ENCODE peak calls at places on chromosomes 12 and 14, in ten cellular contexts. C is adrenal gland; U is ELR; V is activated CD4-positive, alpha-beta T cell treated with anti-CD3 and anti-CD28 coated beads for 1 hour; L is NCI-H748 treated with DMSO at 0.1 percent for 48 hours; K is psoas muscle; A is Karpas-422; M is NCI-H2029 treated with DMSO at 0.1 percent for 48 hours; D is amniotic stem cell; S is stimulated activated CD4-positive, alpha-beta T cell treated with anti-CD3 and anti-CD28 coated beads, Interleukin-4, amount 100 ng/mL, for 48 hours. W is an unnamed sample.

GRCh38 chr12:52198454-52199215 is 6.8 kb upstream of the KRT80 start:
- DNase-seq in C (no peak), U (no peak), V (no peak), L (peak), K (peak), A (no peak), M (no peak), D (no peak), S (no peak), W (no peak)

GRCh38 chr12:75933136-75933535 is 98.4 kb downstream of the PHLDA1 start:
- DNase-seq in C (no peak), U (peak), V (no peak), L (no peak), K (no peak), A (no peak), M (no peak), D (no peak), S (no peak), W (no peak)

GRCh38 chr12:33825986-33826602 is 196.2 kb upstream of the ALG10 start:
- DNase-seq in C (no peak), U (no peak), V (no peak), L (peak), K (no peak), A (no peak), M (no peak), D (no peak), S (no peak), W (no peak)

GRCh38 chr14:83827383-83827782 is 1702.6 kb upstream of the FLRT2 start:
- DNase-seq in C (no peak), U (no peak), V (no peak), L (no peak), K (no peak), A (no peak), M (no peak), D (no peak), S (no peak), W (no peak)

GRCh38 chr14:71956920-71957563 is 24.8 kb downstream of the RGS6 start:
- DNase-seq in C (no peak), U (no peak), V (no peak), L (no peak), K (no peak), A (no peak), M (no peak), D (no peak), S (no peak), W (no peak)

GRCh38 chr14:55782166-55782565 is 202.2 kb downstream of the KTN1 start:
- DNase-seq in C (no peak), U (no peak), V (no peak), L (no peak), K (no peak), A (no peak), M (no peak), D (no peak), S (no peak), W (no peak)

GRCh38 chr12:78431931-78432330 is 432.6 kb upstream of the SYT1 start:
- DNase-seq in C (no peak), U (peak), V (no peak), L (no peak), K (no peak), A (no peak), M (no peak), D (no peak), S (no peak), W (no peak)

GRCh38 chr14:104563742-104564615 is 15.6 kb upstream of the C14orf180 start:
- DNase-seq in C (peak), U (peak), V (peak), L (peak), K (peak), A (peak), M (no peak), D (no peak), S (peak), W (peak)

GRCh38 chr14:102230481-102231210 is 74.3 kb downstream of the MOK start:
- DNase-seq in C (no peak), U (no peak), V (no peak), L (no peak), K (no peak), A (no peak), M (no peak), D (no peak), S (no peak), W (no peak)

GRCh38 chr14:55814064-55814463 is 234.1 kb downstream of the KTN1 start:
- DNase-seq in C (no peak), U (no peak), V (no peak), L (no peak), K (no peak), A (no peak), M (no peak), D (no peak), S (no peak), W (no peak)

GRCh38 chr14:69547701-69548348 is 26.8 kb downstream of the CCDC177 start:
- DNase-seq in C (no peak), U (peak), V (no peak), L (no peak), K (no peak), A (no peak), M (no peak), D (no peak), S (no peak), W (peak)

GRCh38 chr12:6197996-6198395 is 2.2 kb upstream of the CD9 start:
- DNase-seq in C (no peak), U (no peak), V (no peak), L (no peak), K (no peak), A (no peak), M (no peak), D (no peak), S (no peak), W (no peak)

GRCh38 chr12:85029456-85029855 is 6.6 kb downstream of the TSPAN19 start:
- DNase-seq in C (no peak), U (peak), V (no peak), L (peak), K (no peak), A (peak), M (peak), D (peak), S (no peak), W (no peak)

GRCh38 chr12:67456281-67456918 is 187.2 kb downstream of the CAND1 start:
- DNase-seq in C (peak), U (peak), V (no peak), L (no peak), K (no peak), A (peak), M (peak), D (peak), S (no peak), W (no peak)

GRCh38 chr12:92261692-92262091 is 116.0 kb upstream of the BTG1 start:
- DNase-seq in C (no peak), U (no peak), V (no peak), L (no peak), K (no peak), A (no peak), M (no peak), D (no peak), S (no peak), W (no peak)

GRCh38 chr12:131923260-131923659 is 5.8 kb upstream of the PUS1 start:
- DNase-seq in C (no peak), U (no peak), V (no peak), L (no peak), K (no peak), A (peak), M (no peak), D (no peak), S (no peak), W (no peak)

GRCh38 chr14:103656031-103656757 is 27.2 kb downstream of the KLC1 start:
- DNase-seq in C (no peak), U (peak), V (no peak), L (no peak), K (no peak), A (no peak), M (no peak), D (no peak), S (no peak), W (no peak)

GRCh38 chr12:50706606-50707005 is 57.3 kb upstream of the ATF1 start:
- DNase-seq in C (no peak), U (no peak), V (no peak), L (no peak), K (no peak), A (no peak), M (no peak), D (no peak), S (no peak), W (no peak)

GRCh38 chr12:41409628-41410027 is 221.5 kb downstream of the PDZRN4 start:
- DNase-seq in C (no peak), U (peak), V (no peak), L (no peak), K (no peak), A (no peak), M (no peak), D (no peak), S (no peak), W (no peak)

GRCh38 chr12:93595336-93595735 is 22.9 kb downstream of the SOCS2 start:
- DNase-seq in C (no peak), U (no peak), V (no peak), L (no peak), K (no peak), A (no peak), M (no peak), D (no peak), S (no peak), W (no peak)

GRCh38 chr14:29587761-29588160 is 339.9 kb downstream of the PRKD1 start:
- DNase-seq in C (no peak), U (no peak), V (no peak), L (no peak), K (no peak), A (no peak), M (peak), D (no peak), S (no peak), W (no peak)

W was measured in erythroblast.